ENCODE peak calls at places on chromosomes 3 and 15, in nine cellular contexts. V is CD8-positive, alpha-beta T cell; O is right lobe of liver; L is heart left ventricle; K is cardiac muscle cell; N is left ventricle myocardium inferior; J is uterus; Q is A549; Z is thoracic aorta. F is an unnamed sample. For H3K4me1, the result is how much of the 10 kb centered on the place peaks cover.

GRCh38 chr3:31170932-31171670 is 276.6 kb upstream of the GADL1 start:
- DNase-seq in V (no peak), O (no peak), L (no peak), K (peak), N (no peak), J (no peak), Q (no peak), Z (no peak), F (peak)

GRCh38 chr15:52804526-52805081 is 14.5 kb upstream of the ONECUT1 start:
- DNase-seq in V (no peak), O (peak), L (no peak), K (no peak), N (no peak), J (no peak), Q (no peak), Z (no peak), F (no peak)

GRCh38 chr15:90665288-90666134 is 51.6 kb upstream of the BLM start:
- DNase-seq in V (peak), O (peak), L (peak), K (peak), N (peak), J (peak), Q (peak), Z (no peak), F (peak)

GRCh38 chr3:39849992-39850706 is 40.7 kb downstream of the MYRIP start:
- DNase-seq in V (no peak), O (no peak), L (no peak), K (no peak), N (no peak), J (no peak), Q (no peak), Z (no peak), F (no peak)

GRCh38 chr3:9067352-9067975 is 104.2 kb upstream of the RAD18 start:
- DNase-seq in V (no peak), O (no peak), L (no peak), K (peak), N (no peak), J (peak), Q (peak), Z (no peak), F (peak)

GRCh38 chr3:62755285-62755684 is 119.9 kb downstream of the CADPS start:
- DNase-seq in V (no peak), O (no peak), L (no peak), K (no peak), N (no peak), J (no peak), Q (no peak), Z (no peak), F (no peak)

GRCh38 chr3:134373942-134374790 is at the start of gene AMOTL2:
- DNase-seq in V (no peak), O (peak), L (peak), K (peak), N (peak), J (peak), Q (peak), Z (no peak), F (peak)

GRCh38 chr15:74716647-74717046 is 8.7 kb downstream of the CYP1A1 start:
- DNase-seq in V (no peak), O (no peak), L (no peak), K (peak), N (no peak), J (no peak), Q (no peak), Z (no peak), F (no peak)

GRCh38 chr3:168671091-168671490 is 575.4 kb upstream of the GOLIM4 start:
- DNase-seq in V (no peak), O (no peak), L (no peak), K (no peak), N (no peak), J (no peak), Q (no peak), Z (no peak), F (peak)

GRCh38 chr3:52227766-52228165 is 2.3 kb upstream of the TLR9 start:
- DNase-seq in V (no peak), O (no peak), L (no peak), K (no peak), N (no peak), J (no peak), Q (no peak), Z (no peak), F (no peak)
- H3K27ac ChIP-seq in V (no peak), O (no peak), L (no peak), K (no peak), N (no peak), J (no peak), Q (no peak), Z (no peak), F (no peak)

DNA sequence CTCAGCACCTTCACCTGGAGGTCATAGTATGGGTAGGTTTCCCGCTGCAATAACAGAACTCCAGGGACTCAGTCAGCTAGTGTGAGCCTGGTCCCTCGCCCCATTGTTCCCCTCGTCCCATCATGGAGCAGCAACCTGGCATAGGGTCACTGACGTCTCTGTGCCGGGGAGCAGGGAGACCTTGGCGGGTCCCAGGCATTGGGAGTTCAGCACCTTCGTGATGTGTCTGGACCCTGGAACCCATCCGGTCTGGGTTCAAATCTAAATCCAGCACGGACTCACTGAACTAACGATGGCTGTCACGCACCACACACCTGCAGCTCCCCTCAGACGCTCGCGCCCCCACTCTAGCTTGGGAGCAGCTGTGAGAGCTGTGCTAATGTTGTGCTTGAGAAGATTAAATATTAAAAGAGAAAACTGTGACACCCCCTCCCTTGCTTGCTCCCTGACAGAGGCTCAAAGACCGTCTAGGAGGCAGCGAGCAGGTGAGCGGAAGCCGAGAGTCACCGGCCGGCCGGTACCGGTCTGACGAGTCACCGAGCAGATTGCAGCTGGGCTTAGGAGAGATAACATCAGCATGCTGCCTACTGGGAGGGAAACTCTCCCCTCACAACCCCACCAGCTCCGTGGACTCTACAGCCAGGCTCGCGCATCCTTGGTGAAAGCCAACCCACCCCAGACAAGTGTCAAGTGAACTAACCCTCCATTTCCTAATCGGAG is 730 bp downstream of the PLA2G4F start:
- DNase-seq in V (no peak), O (no peak), L (no peak), K (no peak), N (no peak), J (no peak), Q (no peak), Z (no peak), F (no peak)
- H3K4me1 ChIP-seq in V (under half), O (under half), L (under half), K (under half), N (half or more), J (under half), Q (under half), Z (under half), F (under half)

DNA sequence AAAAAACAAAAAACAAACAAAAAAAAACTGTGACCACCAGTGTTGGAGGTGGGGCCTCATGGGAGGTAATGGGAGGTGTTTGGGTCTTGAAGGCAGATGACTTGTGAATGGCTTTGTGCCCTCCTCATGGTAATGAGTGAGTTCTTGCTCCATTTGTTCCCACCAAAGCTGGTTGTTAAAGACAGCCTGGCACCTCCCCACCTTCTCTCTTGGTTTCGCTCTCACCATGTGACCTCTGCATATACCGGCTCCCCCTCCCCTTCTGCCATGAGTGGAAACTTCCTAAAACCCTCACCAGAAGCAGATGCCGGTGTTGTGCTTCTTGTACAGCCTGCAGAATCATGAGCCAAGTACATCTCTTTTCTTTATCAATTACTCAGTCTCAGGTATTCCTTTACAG is 61.5 kb upstream of the ATP11B start:
- DNase-seq in V (no peak), O (no peak), L (no peak), K (no peak), N (no peak), J (no peak), Q (no peak), Z (no peak), F (no peak)
- TF ChIP-seq CTCF in V (no peak), O (no peak), L (no peak), K (no peak), N (no peak), J (no peak), Q (no peak), Z (no peak), F (no peak)

GRCh38 chr15:81024265-81024875 is 23.6 kb downstream of the TLNRD1 start:
- DNase-seq in V (no peak), O (no peak), L (no peak), K (no peak), N (no peak), J (no peak), Q (no peak), Z (no peak), F (no peak)

GRCh38 chr15:81021321-81021720 is 20.6 kb downstream of the TLNRD1 start:
- DNase-seq in V (no peak), O (no peak), L (no peak), K (no peak), N (no peak), J (no peak), Q (no peak), Z (no peak), F (no peak)

GRCh38 chr15:81027200-81027599 is 26.5 kb downstream of the TLNRD1 start:
- DNase-seq in V (no peak), O (no peak), L (no peak), K (no peak), N (no peak), J (no peak), Q (no peak), Z (no peak), F (no peak)

GRCh38 chr15:81024891-81025290 is 24.2 kb downstream of the TLNRD1 start:
- DNase-seq in V (no peak), O (no peak), L (no peak), K (no peak), N (no peak), J (no peak), Q (no peak), Z (no peak), F (no peak)

GRCh38 chr15:81023483-81024264 is 23.0 kb downstream of the TLNRD1 start:
- DNase-seq in V (no peak), O (peak), L (peak), K (peak), N (peak), J (peak), Q (no peak), Z (no peak), F (no peak)
- H3K27ac ChIP-seq in V (no peak), O (peak), L (peak), K (no peak), N (peak), J (peak), Q (no peak), Z (peak), F (no peak)

GRCh38 chr15:98681061-98681460 is 32.7 kb downstream of the IGF1R start:
- DNase-seq in V (no peak), O (no peak), L (no peak), K (no peak), N (no peak), J (no peak), Q (no peak), Z (no peak), F (no peak)
- H3K4me1 ChIP-seq in V (under half), O (under half), L (half or more), K (under half), N (half or more), J (under half), Q (half or more), Z (half or more), F (under half)

DNA sequence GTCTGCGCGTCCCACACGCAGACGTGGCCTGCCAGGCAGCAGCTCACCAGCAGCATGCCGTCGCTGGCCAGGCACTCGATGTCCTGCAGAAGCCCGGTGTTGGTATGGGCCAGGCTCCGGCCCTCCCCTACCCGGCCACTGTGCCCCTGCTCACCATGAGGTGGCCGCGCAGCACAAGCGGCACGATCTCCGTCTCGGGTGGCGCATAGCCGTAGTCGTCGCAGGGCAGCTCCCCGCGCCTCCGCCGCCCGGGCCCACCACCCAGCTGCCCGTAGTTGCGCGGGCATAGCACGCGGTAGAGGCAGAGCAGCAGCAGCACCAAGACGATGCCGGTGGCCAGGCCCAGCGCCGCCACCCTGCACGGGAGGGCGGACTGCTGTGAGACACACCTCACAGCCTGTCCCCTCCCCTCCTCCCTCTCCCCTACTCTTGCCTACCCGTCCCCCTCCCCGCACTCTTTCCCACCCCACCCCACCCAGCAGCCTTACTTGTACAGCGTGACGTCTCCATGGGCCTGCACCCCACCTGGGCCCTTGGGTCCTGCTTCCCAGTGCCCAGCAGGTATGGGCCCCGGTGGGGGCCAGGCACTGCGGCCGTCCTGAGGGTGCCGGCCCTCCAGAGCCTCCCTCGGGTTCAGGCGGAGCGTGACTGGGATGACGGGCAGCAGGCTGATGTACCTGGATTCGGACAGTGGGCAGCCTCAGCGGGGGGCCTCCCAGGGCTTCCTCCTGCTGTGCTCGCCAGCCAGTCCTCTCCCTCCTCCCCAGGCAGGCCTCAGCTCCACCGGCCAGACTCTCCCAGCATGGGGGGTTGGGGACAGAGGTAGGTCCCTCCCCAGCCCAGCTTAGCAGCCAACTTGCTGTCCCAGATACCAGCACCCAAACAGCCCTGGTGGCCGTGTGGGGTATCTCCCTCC is 37.6 kb downstream of the PTPN23 start:
- DNase-seq in V (no peak), O (no peak), L (no peak), K (no peak), N (no peak), J (no peak), Q (peak), Z (no peak), F (peak)
- TF ChIP-seq CTCF in V (no peak), O (no peak), L (no peak), K (no peak), N (no peak), J (no peak), Q (no peak), Z (no peak), F (no peak)

F was measured in A673.